ENCODE peak calls at places on chromosome 5, in ten cellular contexts. One of them, this sample, is unnamed.
A peak's percentile ranks its signal among the peaks of the same experiment; 100 is the strongest.

GRCh38 chr5:138276402-138277054 is 2.1 kb upstream of the GFRA3 start:
- DNase-seq in left kidney: peak; percentile 12
- DNase-seq in heart right ventricle: no peak
- DNase-seq in SHP77: peak; percentile 92
- DNase-seq in nephron progenitor cell: no peak
- DNase-seq in epithelial cell of prostate: no peak
- DNase-seq in AML-193: no peak
- DNase-seq in activated T-helper 9 cell treated with anti-CD3 and anti-CD28 coated beads, Interleukin-2, amount 50 U/mL, for 16 hours: no peak
- DNase-seq in spleen: no peak
- DNase-seq in glutamatergic neuron: no peak
- DNase-seq in this sample: no peak

GRCh38 chr5:34570721-34571379 is 85.3 kb upstream of the RAI14 start:
- DNase-seq in AML-193: no peak
- DNase-seq in SHP77: no peak
- DNase-seq in left kidney: peak; percentile 35
- DNase-seq in epithelial cell of prostate: no peak
- DNase-seq in activated T-helper 9 cell treated with anti-CD3 and anti-CD28 coated beads, Interleukin-2, amount 50 U/mL, for 16 hours: no peak
- DNase-seq in nephron progenitor cell: no peak
- DNase-seq in glutamatergic neuron: no peak
- DNase-seq in spleen: no peak
- DNase-seq in heart right ventricle: no peak
- DNase-seq in this sample: no peak

GRCh38 chr5:14504332-14504727 is 77.3 kb upstream of the OTULINL start:
- DNase-seq in nephron progenitor cell: no peak
- DNase-seq in left kidney: no peak
- DNase-seq in spleen: no peak
- DNase-seq in AML-193: no peak
- DNase-seq in activated T-helper 9 cell treated with anti-CD3 and anti-CD28 coated beads, Interleukin-2, amount 50 U/mL, for 16 hours: no peak
- DNase-seq in heart right ventricle: no peak
- DNase-seq in glutamatergic neuron: no peak
- DNase-seq in SHP77: no peak
- DNase-seq in epithelial cell of prostate: no peak
- DNase-seq in this sample: no peak

GRCh38 chr5:122101636-122102285 is 23.7 kb upstream of the LOX start:
- DNase-seq in activated T-helper 9 cell treated with anti-CD3 and anti-CD28 coated beads, Interleukin-2, amount 50 U/mL, for 16 hours: no peak
- DNase-seq in AML-193: peak; percentile 55
- DNase-seq in nephron progenitor cell: no peak
- DNase-seq in SHP77: peak; percentile 53
- DNase-seq in glutamatergic neuron: no peak
- DNase-seq in spleen: no peak
- DNase-seq in heart right ventricle: no peak
- DNase-seq in left kidney: peak; percentile 72
- DNase-seq in epithelial cell of prostate: no peak
- DNase-seq in this sample: peak; percentile 12

GRCh38 chr5:151037561-151038291 is 17.3 kb downstream of the GPX3 start:
- DNase-seq in left kidney: no peak
- DNase-seq in spleen: peak; percentile 39
- DNase-seq in AML-193: no peak
- DNase-seq in glutamatergic neuron: no peak
- DNase-seq in SHP77: no peak
- DNase-seq in nephron progenitor cell: no peak
- DNase-seq in epithelial cell of prostate: no peak
- DNase-seq in activated T-helper 9 cell treated with anti-CD3 and anti-CD28 coated beads, Interleukin-2, amount 50 U/mL, for 16 hours: no peak
- DNase-seq in heart right ventricle: peak; percentile 55
- DNase-seq in this sample: no peak

GRCh38 chr5:132495063-132495671 is 4.6 kb upstream of the IRF1 start:
- DNase-seq in nephron progenitor cell: no peak
- DNase-seq in left kidney: no peak
- DNase-seq in SHP77: no peak
- DNase-seq in activated T-helper 9 cell treated with anti-CD3 and anti-CD28 coated beads, Interleukin-2, amount 50 U/mL, for 16 hours: no peak
- DNase-seq in glutamatergic neuron: no peak
- DNase-seq in spleen: peak; percentile 81
- DNase-seq in epithelial cell of prostate: no peak
- DNase-seq in heart right ventricle: no peak
- DNase-seq in AML-193: no peak
- DNase-seq in this sample: no peak

GRCh38 chr5:132103380-132103951 is 29.9 kb downstream of the CSF2 start:
- DNase-seq in nephron progenitor cell: no peak
- DNase-seq in activated T-helper 9 cell treated with anti-CD3 and anti-CD28 coated beads, Interleukin-2, amount 50 U/mL, for 16 hours: peak; percentile 61
- DNase-seq in spleen: peak; percentile 83
- DNase-seq in glutamatergic neuron: no peak
- DNase-seq in heart right ventricle: peak; percentile 76
- DNase-seq in SHP77: no peak
- DNase-seq in left kidney: peak; percentile 26
- DNase-seq in AML-193: peak; percentile 21
- DNase-seq in epithelial cell of prostate: peak; percentile 79
- DNase-seq in this sample: no peak

GRCh38 chr5:139565411-139566305 is 4.5 kb downstream of the UBE2D2 start:
- DNase-seq in AML-193: peak; percentile 39
- DNase-seq in activated T-helper 9 cell treated with anti-CD3 and anti-CD28 coated beads, Interleukin-2, amount 50 U/mL, for 16 hours: no peak
- DNase-seq in heart right ventricle: no peak
- DNase-seq in epithelial cell of prostate: no peak
- DNase-seq in spleen: peak; percentile 83
- DNase-seq in left kidney: peak; percentile 18
- DNase-seq in SHP77: no peak
- DNase-seq in nephron progenitor cell: no peak
- DNase-seq in glutamatergic neuron: no peak
- DNase-seq in this sample: no peak

GRCh38 chr5:10858307-10858706 is 97.3 kb upstream of the DAP start:
- DNase-seq in AML-193: no peak
- DNase-seq in heart right ventricle: no peak
- DNase-seq in epithelial cell of prostate: no peak
- DNase-seq in left kidney: no peak
- DNase-seq in nephron progenitor cell: no peak
- DNase-seq in activated T-helper 9 cell treated with anti-CD3 and anti-CD28 coated beads, Interleukin-2, amount 50 U/mL, for 16 hours: no peak
- DNase-seq in glutamatergic neuron: no peak
- DNase-seq in SHP77: no peak
- DNase-seq in spleen: no peak
- DNase-seq in this sample: no peak

GRCh38 chr5:169804861-169805260 is 167.8 kb downstream of the DOCK2 start:
- DNase-seq in activated T-helper 9 cell treated with anti-CD3 and anti-CD28 coated beads, Interleukin-2, amount 50 U/mL, for 16 hours: no peak
- DNase-seq in spleen: no peak
- DNase-seq in left kidney: no peak
- DNase-seq in glutamatergic neuron: no peak
- DNase-seq in epithelial cell of prostate: no peak
- DNase-seq in SHP77: no peak
- DNase-seq in heart right ventricle: no peak
- DNase-seq in nephron progenitor cell: no peak
- DNase-seq in AML-193: no peak
- DNase-seq in this sample: no peak

GRCh38 chr5:38673671-38674071 is 117.2 kb upstream of the LIFR start:
- DNase-seq in activated T-helper 9 cell treated with anti-CD3 and anti-CD28 coated beads, Interleukin-2, amount 50 U/mL, for 16 hours: no peak
- DNase-seq in glutamatergic neuron: no peak
- DNase-seq in AML-193: no peak
- DNase-seq in heart right ventricle: no peak
- DNase-seq in left kidney: no peak
- DNase-seq in nephron progenitor cell: no peak
- DNase-seq in spleen: no peak
- DNase-seq in epithelial cell of prostate: no peak
- DNase-seq in SHP77: no peak
- DNase-seq in this sample: no peak

GRCh38 chr5:2266668-2267240 is 384.0 kb upstream of the IRX4 start:
- DNase-seq in heart right ventricle: no peak
- DNase-seq in AML-193: no peak
- DNase-seq in activated T-helper 9 cell treated with anti-CD3 and anti-CD28 coated beads, Interleukin-2, amount 50 U/mL, for 16 hours: no peak
- DNase-seq in spleen: no peak
- DNase-seq in epithelial cell of prostate: no peak
- DNase-seq in SHP77: no peak
- DNase-seq in nephron progenitor cell: no peak
- DNase-seq in left kidney: no peak
- DNase-seq in glutamatergic neuron: no peak
- DNase-seq in this sample: no peak

GRCh38 chr5:150245808-150246207 is 43.8 kb downstream of the CAMK2A start:
- DNase-seq in nephron progenitor cell: no peak
- DNase-seq in left kidney: no peak
- DNase-seq in SHP77: no peak
- DNase-seq in heart right ventricle: no peak
- DNase-seq in activated T-helper 9 cell treated with anti-CD3 and anti-CD28 coated beads, Interleukin-2, amount 50 U/mL, for 16 hours: no peak
- DNase-seq in spleen: no peak
- DNase-seq in AML-193: no peak
- DNase-seq in epithelial cell of prostate: no peak
- DNase-seq in glutamatergic neuron: no peak
- DNase-seq in this sample: no peak

GRCh38 chr5:112004867-112005532 is 248.0 kb upstream of the NREP start:
- DNase-seq in glutamatergic neuron: no peak
- DNase-seq in activated T-helper 9 cell treated with anti-CD3 and anti-CD28 coated beads, Interleukin-2, amount 50 U/mL, for 16 hours: no peak
- DNase-seq in left kidney: no peak
- DNase-seq in heart right ventricle: no peak
- DNase-seq in spleen: no peak
- DNase-seq in nephron progenitor cell: no peak
- DNase-seq in epithelial cell of prostate: no peak
- DNase-seq in SHP77: no peak
- DNase-seq in AML-193: no peak
- DNase-seq in this sample: no peak

GRCh38 chr5:139417214-139417613 is 13.3 kb upstream of the SPATA24 start:
- DNase-seq in SHP77: no peak
- DNase-seq in left kidney: peak; percentile 4
- DNase-seq in spleen: no peak
- DNase-seq in AML-193: no peak
- DNase-seq in nephron progenitor cell: no peak
- DNase-seq in activated T-helper 9 cell treated with anti-CD3 and anti-CD28 coated beads, Interleukin-2, amount 50 U/mL, for 16 hours: no peak
- DNase-seq in heart right ventricle: peak; percentile 76
- DNase-seq in glutamatergic neuron: no peak
- DNase-seq in epithelial cell of prostate: no peak
- DNase-seq in this sample: no peak

GRCh38 chr5:159826351-159827222 is 89.7 kb upstream of the ADRA1B start:
- DNase-seq in spleen: no peak
- DNase-seq in heart right ventricle: no peak
- DNase-seq in epithelial cell of prostate: peak; percentile 71
- DNase-seq in SHP77: no peak
- DNase-seq in left kidney: no peak
- DNase-seq in glutamatergic neuron: no peak
- DNase-seq in nephron progenitor cell: no peak
- DNase-seq in AML-193: no peak
- DNase-seq in activated T-helper 9 cell treated with anti-CD3 and anti-CD28 coated beads, Interleukin-2, amount 50 U/mL, for 16 hours: no peak
- DNase-seq in this sample: no peak

GRCh38 chr5:157520911-157521703 is 54.5 kb downstream of the ADAM19 start:
- DNase-seq in AML-193: no peak
- DNase-seq in activated T-helper 9 cell treated with anti-CD3 and anti-CD28 coated beads, Interleukin-2, amount 50 U/mL, for 16 hours: no peak
- DNase-seq in left kidney: no peak
- DNase-seq in heart right ventricle: peak; percentile 60
- DNase-seq in glutamatergic neuron: no peak
- DNase-seq in SHP77: no peak
- DNase-seq in epithelial cell of prostate: no peak
- DNase-seq in spleen: no peak
- DNase-seq in nephron progenitor cell: no peak
- DNase-seq in this sample: no peak

This sample was measured in NCI-H526.